ENCODE peak calls at places on chromosomes 11 and 22, in four cellular contexts. One of them, this sample, is unnamed.

GRCh38 chr11:47332303-47332711 is 20.2 kb downstream of the MYBPC3 start:
- DNase-seq in breast epithelium: no peak
- DNase-seq in body of pancreas: no peak
- DNase-seq in right lobe of liver: no peak
- DNase-seq in this sample: no peak

GRCh38 chr11:42232655-42233054 is 773.2 kb upstream of the LRRC4C start:
- DNase-seq in breast epithelium: no peak
- DNase-seq in body of pancreas: no peak
- DNase-seq in right lobe of liver: no peak
- DNase-seq in this sample: no peak

GRCh38 chr11:65243773-65244172 is 18.0 kb upstream of the POLA2 start:
- DNase-seq in breast epithelium: no peak
- DNase-seq in body of pancreas: no peak
- DNase-seq in right lobe of liver: no peak
- DNase-seq in this sample: no peak

GRCh38 chr11:9956483-9956882 is 292.6 kb downstream of the SWAP70 start:
- DNase-seq in breast epithelium: no peak
- DNase-seq in body of pancreas: no peak
- DNase-seq in right lobe of liver: no peak
- DNase-seq in this sample: no peak

GRCh38 chr22:21443057-21443734 is 24.0 kb upstream of the TMEM191C start:
- DNase-seq in breast epithelium: peak; percentile 49
- DNase-seq in body of pancreas: peak; percentile 11
- DNase-seq in right lobe of liver: peak; percentile 16
- DNase-seq in this sample: peak; percentile 22

GRCh38 chr22:23803001-23803819 is 16.4 kb downstream of the SMARCB1 start:
- DNase-seq in breast epithelium: no peak
- DNase-seq in body of pancreas: no peak
- DNase-seq in right lobe of liver: no peak
- DNase-seq in this sample: no peak

GRCh38 chr11:10350341-10350740 is 45.5 kb downstream of the ADM start:
- DNase-seq in breast epithelium: no peak
- DNase-seq in body of pancreas: no peak
- DNase-seq in right lobe of liver: no peak
- DNase-seq in this sample: no peak

GRCh38 chr11:1931791-1932480 is 12.4 kb downstream of the TNNT3 start:
- DNase-seq in breast epithelium: no peak
- DNase-seq in body of pancreas: peak; percentile 10
- DNase-seq in right lobe of liver: peak; percentile 13
- DNase-seq in this sample: no peak

GRCh38 chr11:75276696-75277095 is 36.1 kb downstream of the TPBGL start:
- DNase-seq in breast epithelium: no peak
- DNase-seq in body of pancreas: no peak
- DNase-seq in right lobe of liver: peak; percentile 11
- DNase-seq in this sample: peak; percentile 9

GRCh38 chr11:62401781-62402180 is 17.1 kb upstream of the SCGB1A1 start:
- DNase-seq in breast epithelium: no peak
- DNase-seq in body of pancreas: no peak
- DNase-seq in right lobe of liver: no peak
- DNase-seq in this sample: no peak

GRCh38 chr11:819943-820649 is 1.4 kb downstream of the PNPLA2 start:
- DNase-seq in breast epithelium: peak; percentile 87
- DNase-seq in body of pancreas: peak; percentile 98
- DNase-seq in right lobe of liver: peak; percentile 96
- DNase-seq in this sample: peak; percentile 97

GRCh38 chr11:86761978-86762377 is 38.4 kb upstream of the PRSS23 start:
- DNase-seq in breast epithelium: no peak
- DNase-seq in body of pancreas: no peak
- DNase-seq in right lobe of liver: no peak
- DNase-seq in this sample: no peak

GRCh38 chr11:109071712-109072524 is 350.1 kb upstream of the C11orf87 start:
- DNase-seq in breast epithelium: no peak
- DNase-seq in body of pancreas: peak; percentile 21
- DNase-seq in right lobe of liver: no peak
- DNase-seq in this sample: no peak

GRCh38 chr11:95999604-96000003 is 75.7 kb upstream of the MTMR2 start:
- DNase-seq in breast epithelium: no peak
- DNase-seq in body of pancreas: no peak
- DNase-seq in right lobe of liver: no peak
- DNase-seq in this sample: no peak

GRCh38 chr22:31661851-31662667 is at the start of gene PISD:
- DNase-seq in breast epithelium: peak; percentile 97
- DNase-seq in body of pancreas: peak; percentile 96
- DNase-seq in right lobe of liver: peak; percentile 96
- DNase-seq in this sample: peak; percentile 98
- TF ChIP-seq POLR2A in breast epithelium: peak; percentile 44
- TF ChIP-seq POLR2A in body of pancreas: peak; percentile 51
- TF ChIP-seq POLR2A in right lobe of liver: peak; percentile 72
- TF ChIP-seq POLR2A in this sample: no peak

GRCh38 chr22:44583076-44583760 is 85.2 kb upstream of the RTL6 start:
- DNase-seq in breast epithelium: peak; percentile 46
- DNase-seq in body of pancreas: peak; percentile 7
- DNase-seq in right lobe of liver: peak; percentile 13
- DNase-seq in this sample: no peak
- H3K27me3 ChIP-seq in breast epithelium: peaks cover 48% of the 10 kb centered on the region
- H3K27me3 ChIP-seq in body of pancreas: no peaks in the 10 kb centered on the region
- H3K27me3 ChIP-seq in right lobe of liver: no peaks in the 10 kb centered on the region
- H3K27me3 ChIP-seq in this sample: peaks cover 90% of the 10 kb centered on the region

DNA sequence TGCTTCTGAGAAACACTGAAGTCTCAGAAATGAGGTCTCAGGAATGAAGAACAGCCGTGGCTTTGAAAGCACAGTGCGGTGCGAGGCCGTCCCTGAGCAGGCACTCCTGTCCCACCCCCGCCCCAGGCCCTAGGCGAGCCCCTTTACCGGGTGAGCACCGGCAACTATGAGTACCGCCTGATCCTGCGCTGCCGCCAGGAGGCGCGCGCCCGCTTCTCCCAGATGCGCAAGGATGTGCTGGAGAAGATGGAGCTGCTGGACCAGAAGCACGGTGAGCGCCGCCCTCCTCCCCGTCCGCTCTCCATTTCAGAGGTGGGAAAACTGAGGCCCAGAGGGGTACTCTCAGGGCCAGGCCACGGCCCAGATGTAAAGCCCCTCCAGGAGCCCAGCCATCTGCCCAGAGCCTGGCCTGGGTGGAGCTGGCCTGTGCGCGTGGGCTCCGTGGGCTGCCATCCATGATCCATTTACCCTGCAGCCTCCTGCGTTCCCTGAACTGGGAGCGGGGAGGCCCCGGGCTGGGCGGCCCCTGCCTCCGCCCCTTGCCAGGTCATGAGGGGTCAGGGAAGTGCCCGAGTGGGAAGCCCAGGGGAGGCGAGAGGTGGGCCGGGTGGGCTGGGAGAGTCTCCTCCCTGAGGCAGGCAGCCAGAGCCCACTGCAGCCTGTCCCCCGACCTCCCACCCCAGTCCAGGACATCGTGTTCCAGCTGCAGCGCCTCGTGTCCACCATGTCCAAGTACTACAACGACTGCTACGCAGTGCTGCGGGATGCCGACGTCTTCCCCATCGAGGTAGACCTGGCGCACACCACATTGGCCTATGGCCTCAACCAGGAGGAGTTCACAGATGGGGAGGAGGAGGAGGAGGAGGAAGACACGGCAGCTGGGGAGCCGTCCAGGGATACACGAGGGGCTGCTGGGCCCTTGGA is 9.5 kb downstream of the SLC16A8 start:
- DNase-seq in breast epithelium: no peak
- DNase-seq in body of pancreas: no peak
- DNase-seq in right lobe of liver: no peak
- DNase-seq in this sample: no peak
- TF ChIP-seq CTCF in breast epithelium: no peak
- TF ChIP-seq CTCF in body of pancreas: no peak
- TF ChIP-seq CTCF in right lobe of liver: no peak
- TF ChIP-seq CTCF in this sample: no peak

DNA sequence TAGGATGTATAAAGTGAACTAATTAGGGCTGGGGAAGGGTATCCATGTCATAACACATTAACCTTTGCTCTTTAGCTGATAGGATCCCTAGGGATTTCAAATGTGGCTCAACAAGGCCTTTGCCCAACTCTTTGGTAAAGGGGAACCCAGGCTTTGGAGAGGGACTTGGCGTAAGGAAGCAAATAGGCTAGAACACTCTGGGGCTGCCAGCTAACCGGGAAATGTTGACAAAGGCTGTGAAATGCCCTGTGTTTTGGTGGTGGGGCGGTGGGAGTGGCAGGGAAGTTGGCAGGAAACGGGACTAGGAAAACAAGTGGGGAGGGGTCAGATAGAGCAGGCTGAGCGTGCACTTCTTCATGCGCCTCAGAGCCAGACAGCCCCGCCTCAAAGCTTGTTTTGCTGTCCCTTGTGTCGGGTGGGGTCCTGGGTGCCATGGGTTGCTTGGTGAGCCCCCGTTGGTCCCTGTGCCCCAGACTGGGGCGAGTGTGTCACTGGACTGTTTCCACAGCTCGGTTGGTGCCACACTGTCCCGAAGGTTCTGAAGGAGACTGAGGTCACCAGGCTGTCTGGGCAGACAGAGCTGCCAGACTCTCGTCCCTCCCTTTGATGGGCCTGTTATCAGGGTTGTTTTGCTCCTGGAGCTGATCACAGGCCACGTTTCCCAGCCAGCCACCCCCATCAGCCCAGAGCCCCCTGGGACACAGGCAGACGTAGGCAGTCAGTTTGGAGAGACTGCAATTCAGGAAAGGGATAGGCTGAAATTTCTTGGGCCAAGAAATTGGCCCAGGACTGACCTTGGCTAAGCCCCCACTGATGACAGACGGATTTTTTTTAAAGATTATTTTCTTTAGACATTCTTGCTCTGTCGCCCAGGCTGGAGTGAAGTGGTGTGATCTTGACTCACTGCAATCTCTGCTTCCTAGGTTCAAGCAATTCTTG is 19.6 kb downstream of the KCTD21 start:
- DNase-seq in breast epithelium: no peak
- DNase-seq in body of pancreas: peak; percentile 56
- DNase-seq in right lobe of liver: peak; percentile 78
- DNase-seq in this sample: peak; percentile 35
- TF ChIP-seq POLR2A in breast epithelium: no peak
- TF ChIP-seq POLR2A in body of pancreas: no peak
- TF ChIP-seq POLR2A in right lobe of liver: peak; percentile 66
- TF ChIP-seq POLR2A in this sample: no peak

DNA sequence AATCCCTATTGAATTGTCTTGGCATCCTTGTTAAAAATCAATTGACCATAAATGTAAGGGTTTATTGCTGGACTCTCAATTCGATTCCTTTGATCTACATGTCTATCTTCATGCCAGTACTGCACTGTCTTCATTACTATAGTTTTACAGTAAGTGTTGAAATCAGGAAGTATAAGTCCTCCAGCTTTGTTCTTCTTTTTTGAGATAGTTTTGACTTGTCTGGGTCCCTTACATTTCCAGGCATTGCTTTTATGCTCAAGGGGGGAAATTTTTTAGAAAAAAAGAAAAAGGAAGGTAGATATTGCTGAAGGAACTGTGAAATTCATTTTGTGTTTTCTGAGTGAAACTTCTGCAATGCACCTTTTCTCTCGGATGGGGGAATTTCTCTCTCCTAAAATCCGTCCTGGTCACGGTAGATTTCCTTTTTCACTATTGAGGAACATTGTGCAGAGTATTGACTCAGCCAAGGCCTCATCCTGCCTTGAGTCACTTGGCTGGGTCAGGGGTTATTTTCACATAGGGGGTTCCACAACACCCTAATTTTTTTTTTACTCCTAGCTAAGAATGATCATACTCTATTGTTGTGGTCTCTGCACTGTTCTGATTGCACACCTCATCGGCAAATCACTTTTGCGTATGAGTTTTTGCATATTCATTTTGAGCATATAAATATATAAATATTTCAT is 2.8 kb upstream of the ACER3 start:
- DNase-seq in breast epithelium: no peak
- DNase-seq in body of pancreas: no peak
- DNase-seq in right lobe of liver: no peak
- DNase-seq in this sample: no peak
- H3K27me3 ChIP-seq in breast epithelium: no peaks in the 10 kb centered on the region
- H3K27me3 ChIP-seq in body of pancreas: no peaks in the 10 kb centered on the region
- H3K27me3 ChIP-seq in right lobe of liver: no peaks in the 10 kb centered on the region
- H3K27me3 ChIP-seq in this sample: no peaks in the 10 kb centered on the region

DNA sequence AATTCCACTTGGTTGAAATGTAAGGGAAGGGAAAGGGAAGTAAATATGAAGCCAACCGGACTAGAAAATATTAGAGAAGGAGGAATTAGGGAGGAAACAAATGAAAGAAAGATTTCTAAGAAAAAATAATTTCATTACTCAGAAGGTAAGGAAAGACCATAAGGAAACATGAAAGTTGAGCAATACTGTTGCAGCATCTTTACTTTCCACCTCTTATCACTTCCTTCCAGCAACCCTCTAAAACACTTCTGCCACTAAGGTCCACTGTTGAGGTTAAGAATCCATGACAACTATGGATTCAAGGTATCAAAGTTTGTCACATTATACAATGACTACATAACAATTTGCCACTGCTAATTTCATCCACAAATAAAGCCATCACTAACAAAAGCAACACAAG is 308.6 kb downstream of the DLG2 start:
- DNase-seq in breast epithelium: no peak
- DNase-seq in body of pancreas: no peak
- DNase-seq in right lobe of liver: no peak
- DNase-seq in this sample: no peak
- TF ChIP-seq CTCF in breast epithelium: no peak
- TF ChIP-seq CTCF in body of pancreas: no peak
- TF ChIP-seq CTCF in right lobe of liver: no peak
- TF ChIP-seq CTCF in this sample: no peak

DNA sequence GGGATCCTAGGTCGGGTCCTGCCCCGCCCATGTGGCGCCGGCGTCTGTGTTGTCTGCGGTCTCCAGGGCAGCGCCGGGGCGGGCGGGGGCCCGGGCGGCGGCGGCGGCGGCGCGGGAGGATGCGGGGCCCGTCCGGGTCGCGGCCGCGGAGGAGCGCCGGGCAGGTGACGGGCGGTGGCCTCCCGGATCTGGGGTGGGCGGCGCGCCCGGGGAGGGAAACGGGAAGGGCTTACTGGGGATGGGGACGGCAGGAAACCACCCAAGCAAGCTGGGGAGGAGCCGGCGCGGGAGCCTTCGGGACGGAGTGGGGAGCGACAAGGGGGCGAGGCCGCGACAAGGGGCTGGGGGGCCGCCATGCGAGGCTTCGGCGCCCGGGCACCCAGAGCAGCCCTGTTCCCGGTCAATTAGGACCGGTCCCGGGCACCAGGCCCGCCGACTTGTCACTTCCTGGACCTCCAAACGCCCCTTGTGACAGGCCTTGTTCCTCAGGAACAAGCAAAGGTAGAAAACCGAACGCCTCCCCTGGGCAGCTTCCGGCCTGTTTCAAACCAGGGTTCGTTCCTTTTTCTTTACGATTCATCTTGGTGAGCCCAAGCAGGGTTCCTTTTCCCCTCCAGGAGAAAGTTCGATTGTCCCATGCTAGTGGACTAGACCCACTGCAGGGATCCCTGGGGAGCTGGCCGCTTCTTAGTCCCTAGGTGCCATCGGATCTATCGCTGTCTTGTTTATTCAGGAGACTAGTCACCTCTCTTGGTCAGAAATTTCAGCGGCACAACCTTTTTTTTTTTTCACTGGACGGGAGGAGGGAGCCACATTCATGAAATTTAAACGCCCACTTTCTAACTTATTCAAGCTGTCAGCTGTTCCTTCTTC is 486 bp downstream of the JHY start:
- DNase-seq in breast epithelium: peak; percentile 67
- DNase-seq in body of pancreas: peak; percentile 57
- DNase-seq in right lobe of liver: peak; percentile 49
- DNase-seq in this sample: peak; percentile 49
- TF ChIP-seq POLR2A in breast epithelium: no peak
- TF ChIP-seq POLR2A in body of pancreas: no peak
- TF ChIP-seq POLR2A in right lobe of liver: no peak
- TF ChIP-seq POLR2A in this sample: no peak

This sample was measured in stomach.